ENCODE peak calls at places on chromosomes 13 and 19, in five cellular contexts. U is astrocyte of the cerebellum; X is CD4-positive, alpha-beta memory T cell; Z is thoracic aorta; M is psoas muscle. N is an unnamed sample.
A peak's percentile ranks its signal among the peaks of the same experiment; 100 is the strongest.

GRCh38 chr13:75587679-75588078 is 38.1 kb downstream of the UCHL3 start:
- DNase-seq in U (no peak), X (no peak), Z (no peak), M (no peak), N (no peak)

GRCh38 chr19:2307518-2308012 is 389 bp downstream of the LINGO3 start:
- DNase-seq in U (no peak), X (no peak), Z (no peak), M (no peak), N (no peak)

GRCh38 chr19:8081569-8082550 is 29.3 kb downstream of the CCL25 start:
- DNase-seq in U (no peak), X (no peak), Z (no peak), M (no peak), N (no peak)

GRCh38 chr19:55644842-55645511 is 1.5 kb downstream of the ZNF581 start:
- DNase-seq in U (no peak), X (no peak), Z (no peak), M (no peak), N (no peak)

GRCh38 chr13:81184556-81185265 is 843.8 kb upstream of the SPRY2 start:
- DNase-seq in U (no peak), X (no peak), Z (no peak), M (no peak), N (no peak)

GRCh38 chr19:39415111-39416046 is 2.9 kb downstream of the PLEKHG2 start:
- DNase-seq in U (no peak), X (no peak), Z (no peak), M (no peak), N (no peak)

GRCh38 chr19:54521022-54521859 is 18.6 kb downstream of the LAIR2 start:
- DNase-seq in U (no peak), X (no peak), Z (no peak), M (no peak), N (no peak)

GRCh38 chr13:114143806-114144605 is 11.6 kb upstream of the RASA3 start:
- DNase-seq in U (no peak), X (peak; percentile 42), Z (no peak), M (no peak), N (no peak)

GRCh38 chr19:33465371-33465770 is 56.2 kb downstream of the PEPD start:
- DNase-seq in U (no peak), X (no peak), Z (no peak), M (no peak), N (no peak)

GRCh38 chr13:113903361-113903760 is 39.5 kb upstream of the GAS6 start:
- DNase-seq in U (no peak), X (no peak), Z (peak; percentile 41), M (no peak), N (no peak)

DNA sequence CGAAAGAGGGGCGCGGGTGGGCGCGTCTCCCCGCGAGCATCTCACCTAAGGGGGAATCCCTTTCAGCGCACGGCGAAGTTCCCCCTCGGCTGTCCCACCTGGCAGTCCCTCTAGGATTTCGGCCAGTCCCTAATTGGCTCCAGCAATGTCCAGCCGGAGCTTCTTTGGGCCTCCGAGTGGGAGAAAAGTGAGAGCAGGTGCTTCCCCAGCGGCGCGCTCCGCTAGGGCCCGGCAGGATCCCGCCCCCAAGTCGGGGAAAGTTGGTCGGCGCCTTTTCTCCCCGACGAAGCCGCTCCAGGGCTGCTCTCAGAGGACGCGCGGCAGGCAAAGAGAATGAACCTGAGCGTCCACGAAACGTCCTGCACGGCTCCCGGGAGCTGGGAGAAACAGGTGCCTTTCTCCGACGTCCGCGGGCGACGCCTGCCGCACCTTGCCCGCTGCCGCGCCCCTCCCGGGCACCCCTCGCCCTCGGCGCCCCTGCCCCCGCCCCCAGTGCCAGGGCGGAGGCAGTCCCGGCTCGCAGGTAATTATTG is 366 bp upstream of the KL start:
- DNase-seq in U (no peak), X (no peak), Z (no peak), M (no peak), N (no peak)
- H3K4me3 ChIP-seq in U (peak overlapping the region; percentile 5), X (no peak overlapping the region), Z (peak overlapping the region; percentile 68), M (peak overlapping the region; percentile 66), N (peak overlapping the region; percentile 54)

GRCh38 chr13:84864341-84864740 is 934.9 kb downstream of the SLITRK6 start:
- DNase-seq in U (no peak), X (no peak), Z (no peak), M (no peak), N (no peak)
- H3K4me3 ChIP-seq in U (no peak overlapping the region), X (no peak overlapping the region), Z (no peak overlapping the region), M (no peak overlapping the region), N (no peak overlapping the region)

GRCh38 chr13:27979001-27979643 is 9.4 kb downstream of the URAD start:
- DNase-seq in U (no peak), X (no peak), Z (no peak), M (no peak), N (no peak)

GRCh38 chr13:27981006-27981708 is 7.3 kb downstream of the URAD start:
- DNase-seq in U (no peak), X (no peak), Z (no peak), M (no peak), N (no peak)

GRCh38 chr13:27980280-27980998 is 8.1 kb downstream of the URAD start:
- DNase-seq in U (no peak), X (no peak), Z (no peak), M (no peak), N (no peak)

GRCh38 chr13:27978301-27978968 is 9.3 kb upstream of the CDX2 start:
- DNase-seq in U (no peak), X (no peak), Z (no peak), M (no peak), N (no peak)

DNA sequence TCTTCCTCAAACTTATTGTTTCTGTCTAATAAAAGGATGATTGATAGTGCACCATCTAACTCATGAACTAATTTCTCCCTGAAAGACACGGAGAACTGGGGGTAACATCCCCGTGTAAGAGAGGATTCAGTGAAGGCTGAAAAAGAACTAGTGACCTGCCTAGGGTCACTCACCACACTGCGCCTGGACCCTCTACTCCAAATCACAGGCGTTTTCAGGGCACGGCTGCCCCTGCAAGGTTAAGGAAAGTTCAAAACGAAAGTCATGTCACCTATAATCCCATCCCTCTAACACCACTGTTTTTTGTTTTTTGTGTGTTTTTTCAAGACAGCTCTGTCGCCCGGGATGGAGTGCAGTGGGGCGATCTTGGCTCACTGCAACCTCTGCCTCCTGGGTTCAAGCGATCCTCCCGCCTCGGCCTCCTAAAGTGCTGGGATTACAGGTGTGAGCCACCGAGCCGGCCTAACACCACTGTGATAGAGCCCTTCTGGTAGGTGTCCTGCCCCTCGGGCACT is 8.7 kb downstream of the URAD start:
- DNase-seq in U (no peak), X (no peak), Z (no peak), M (no peak), N (no peak)
- H3K4me3 ChIP-seq in U (no peak overlapping the region), X (no peak overlapping the region), Z (peak overlapping the region; percentile 34), M (no peak overlapping the region), N (no peak overlapping the region)

GRCh38 chr19:45499196-45500180 is 1.2 kb downstream of the PPM1N start:
- DNase-seq in U (no peak), X (peak; percentile 53), Z (no peak), M (peak; percentile 62), N (no peak)
- H3K4me3 ChIP-seq in U (no peak overlapping the region), X (no peak overlapping the region), Z (peak overlapping the region; percentile 52), M (peak overlapping the region; percentile 39), N (no peak overlapping the region)

DNA sequence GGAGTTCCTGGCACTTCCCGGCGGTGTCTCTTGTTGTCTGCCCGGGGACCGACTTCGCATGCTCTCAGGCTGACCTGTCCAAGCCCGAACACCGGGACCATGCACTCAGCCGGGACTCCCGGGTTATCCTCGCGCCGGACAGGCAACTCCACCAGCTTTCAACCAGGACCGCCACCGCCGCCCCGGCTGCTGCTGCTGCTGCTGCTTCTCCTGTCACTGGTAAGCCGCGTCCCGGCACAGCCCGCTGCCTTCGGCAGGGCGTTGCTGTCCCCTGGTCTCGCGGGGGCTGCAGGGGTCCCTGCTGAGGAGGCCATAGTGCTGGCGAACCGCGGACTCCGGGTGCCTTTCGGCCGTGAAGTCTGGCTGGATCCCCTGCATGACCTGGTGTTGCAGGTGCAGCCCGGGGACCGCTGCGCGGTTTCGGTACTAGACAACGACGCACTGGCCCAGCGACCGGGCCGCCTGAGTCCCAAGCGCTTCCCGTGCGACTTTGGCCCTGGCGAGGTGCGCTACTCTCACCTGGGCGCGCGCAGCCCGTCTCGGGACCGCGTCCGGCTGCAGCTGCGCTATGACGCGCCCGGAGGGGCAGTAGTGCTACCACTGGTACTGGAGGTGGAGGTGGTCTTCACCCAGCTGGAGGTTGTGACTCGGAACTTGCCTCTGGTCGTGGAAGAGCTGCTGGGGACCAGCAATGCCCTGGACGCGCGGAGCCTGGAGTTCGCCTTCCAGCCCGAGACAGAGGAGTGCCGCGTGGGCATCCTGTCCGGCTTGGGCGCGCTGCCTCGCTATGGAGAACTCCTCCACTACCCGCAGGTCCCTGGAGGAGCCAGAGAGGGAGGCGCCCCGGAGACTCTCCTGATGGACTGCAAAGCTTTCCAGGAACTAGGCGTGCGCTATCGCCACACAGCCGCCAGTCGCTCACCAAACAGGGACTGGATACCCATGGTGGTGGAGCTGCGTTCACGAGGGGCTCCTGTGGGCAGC is 661 bp downstream of the FREM2 start:
- DNase-seq in U (no peak), X (no peak), Z (no peak), M (no peak), N (no peak)
- H3K4me3 ChIP-seq in U (peak overlapping the region; percentile 47), X (no peak overlapping the region), Z (peak overlapping the region; percentile 60), M (peak overlapping the region; percentile 89), N (no peak overlapping the region)

DNA sequence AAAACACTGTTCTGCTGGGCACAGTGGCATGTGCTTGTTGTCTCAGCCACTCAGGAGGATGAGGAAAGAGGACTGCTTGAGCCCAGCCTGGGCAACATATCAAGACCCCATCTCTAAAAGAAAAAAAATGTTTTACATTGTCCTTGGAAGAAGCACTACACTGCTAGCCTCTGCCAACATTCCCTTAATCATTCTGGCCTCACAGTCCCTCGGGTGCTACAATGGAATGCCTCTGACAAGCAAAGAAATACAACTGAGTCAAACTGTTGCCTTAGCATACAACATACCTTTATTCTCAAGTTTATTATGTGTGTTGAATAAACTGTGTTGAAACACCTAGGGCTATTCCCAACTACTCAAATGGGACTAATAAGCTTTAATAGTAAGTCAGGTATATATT is 56.1 kb downstream of the PSPC1 start:
- DNase-seq in U (no peak), X (no peak), Z (no peak), M (no peak), N (no peak)
- H3K4me3 ChIP-seq in U (no peak overlapping the region), X (no peak overlapping the region), Z (no peak overlapping the region), M (no peak overlapping the region), N (no peak overlapping the region)

N was measured in GM12864.